ENCODE peak calls at places on chromosomes 7 and 10, in ten cellular contexts. N is H9, T is cardiac muscle cell, E is AG09309, G is fibroblast of pulmonary artery, J is IMR-90, U is upper lobe of right lung, S is MM.1S, L is HFFc6, Q is bronchial epithelial cell. V is an unnamed sample.

GRCh38 chr10:69780070-69780469 is 21.6 kb upstream of the COL13A1 start:
- DNase-seq in L (no peak), S (no peak), N (no peak), U (no peak), Q (no peak), G (no peak), E (no peak), J (no peak), T (no peak), V (no peak)

GRCh38 chr10:4181075-4181474 is 396.1 kb upstream of the KLF6 start:
- DNase-seq in Q (no peak), L (no peak), S (no peak), G (no peak), E (no peak), U (no peak), N (no peak), J (no peak), T (no peak), V (no peak)

GRCh38 chr10:22133640-22134624 is 83.9 kb downstream of the EBLN1 start:
- DNase-seq in L (no peak), Q (no peak), G (peak), S (peak), T (peak), E (no peak), U (no peak), N (no peak), J (no peak), V (peak)

GRCh38 chr10:77320852-77321496 is 316.6 kb downstream of the KCNMA1 start:
- DNase-seq in L (peak), S (no peak), T (peak), N (no peak), Q (peak), G (peak), E (peak), J (peak), U (no peak), V (no peak)

GRCh38 chr10:100021322-100021721 is 11.6 kb upstream of the DNMBP start:
- DNase-seq in T (no peak), U (no peak), N (no peak), E (no peak), S (no peak), Q (no peak), J (no peak), G (no peak), L (no peak), V (no peak)

GRCh38 chr10:17238445-17239275 is 10.6 kb downstream of the VIM start:
- DNase-seq in S (no peak), U (no peak), Q (no peak), E (no peak), G (peak), J (peak), L (peak), T (peak), N (no peak), V (no peak)

GRCh38 chr7:4234498-4234855 is 447.6 kb upstream of the FOXK1 start:
- DNase-seq in U (no peak), S (no peak), E (no peak), T (no peak), N (no peak), L (no peak), Q (no peak), J (no peak), G (no peak), V (no peak)

GRCh38 chr10:3808689-3809199 is 23.7 kb upstream of the KLF6 start:
- DNase-seq in N (no peak), G (no peak), U (no peak), E (no peak), S (no peak), L (no peak), T (no peak), Q (no peak), J (no peak), V (no peak)

GRCh38 chr7:91777522-91777921 is 103.0 kb downstream of the MTERF1 start:
- DNase-seq in J (no peak), L (no peak), U (no peak), N (no peak), G (no peak), E (no peak), S (no peak), T (no peak), Q (no peak), V (no peak)

GRCh38 chr7:100428967-100429636 is 529 bp upstream of the MEPCE start:
- DNase-seq in S (peak), U (peak), N (peak), J (peak), G (peak), T (peak), L (peak), E (peak), Q (peak), V (peak)
- TF ChIP-seq CTCF in S (no peak), U (peak), N (no peak), J (no peak), G (no peak), T (no peak), L (peak), E (no peak), Q (no peak), V (no peak)

GRCh38 chr10:101617102-101617823 is 29.1 kb downstream of the DPCD start:
- DNase-seq in S (no peak), N (no peak), T (peak), J (no peak), G (no peak), U (no peak), Q (no peak), L (no peak), E (no peak), V (peak)
- TF ChIP-seq CTCF in S (no peak), N (peak), T (no peak), J (no peak), G (peak), U (no peak), Q (no peak), L (peak), E (no peak), V (no peak)

GRCh38 chr10:27448926-27449325 is 55.2 kb upstream of the RAB18 start:
- DNase-seq in Q (peak), T (peak), G (peak), S (no peak), E (peak), N (no peak), J (peak), L (peak), U (no peak), V (no peak)
- TF ChIP-seq CTCF in Q (no peak), T (no peak), G (no peak), S (no peak), E (no peak), N (no peak), J (no peak), L (no peak), U (no peak), V (no peak)

DNA sequence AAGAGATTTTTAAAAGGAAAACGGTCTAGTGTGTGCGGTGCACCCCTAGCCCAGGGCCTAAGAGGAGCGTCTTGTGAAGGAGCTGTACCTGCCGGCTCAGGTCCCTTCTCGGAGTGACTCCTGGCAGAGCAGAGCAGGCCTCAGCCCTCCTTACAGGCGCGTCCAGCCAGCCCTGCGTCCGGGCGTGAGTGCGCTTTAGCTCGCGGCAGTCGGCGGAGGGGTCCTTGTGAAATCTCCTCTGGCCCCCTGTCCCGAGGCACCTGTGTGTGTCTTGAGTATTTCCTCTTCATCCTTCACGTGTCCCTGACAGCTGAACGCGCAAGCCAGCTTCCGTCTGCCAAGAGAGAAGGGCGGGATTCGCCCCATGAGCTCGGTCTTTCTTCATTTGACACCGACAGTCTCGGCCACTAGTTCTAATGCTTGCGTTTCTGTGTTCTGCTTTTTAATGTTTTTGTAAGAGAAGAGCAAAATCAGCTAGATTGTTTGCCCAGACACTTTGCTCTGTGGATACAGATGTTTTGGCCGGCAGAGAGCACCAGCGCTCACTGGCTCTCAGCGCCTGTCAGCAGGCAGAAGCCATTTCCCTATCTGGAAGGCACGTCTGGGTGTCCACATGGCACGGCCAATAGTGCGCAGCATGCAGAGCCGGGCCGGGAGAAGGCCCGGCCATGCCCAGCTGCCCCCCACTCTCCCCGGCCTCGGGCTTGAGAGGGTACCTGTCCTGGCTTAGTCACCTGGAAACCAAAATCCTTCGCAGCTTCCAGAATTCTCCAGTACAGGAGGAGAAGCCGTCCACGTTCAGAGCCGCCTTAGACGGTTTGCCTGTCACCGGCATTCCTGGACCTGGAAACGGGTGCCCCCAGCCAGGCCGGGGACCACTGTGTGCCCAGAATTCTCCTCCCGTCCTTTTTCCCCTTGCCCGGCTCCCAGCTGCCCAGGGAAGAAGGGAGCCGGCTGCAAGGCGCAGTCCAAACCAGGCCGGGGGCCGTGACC is 7.0 kb downstream of the GET4 start:
- DNase-seq in L (no peak), Q (no peak), N (no peak), T (no peak), E (no peak), S (no peak), J (no peak), G (no peak), U (no peak), V (no peak)
- TF ChIP-seq CTCF in L (no peak), Q (peak), N (no peak), T (no peak), E (no peak), S (no peak), J (no peak), G (no peak), U (no peak), V (no peak)

GRCh38 chr7:52119537-52119936 is 802.9 kb upstream of the COBL start:
- DNase-seq in J (no peak), E (no peak), G (no peak), Q (no peak), U (no peak), S (no peak), N (peak), L (no peak), T (no peak), V (no peak)

GRCh38 chr7:52120908-52121307 is 804.3 kb upstream of the COBL start:
- DNase-seq in E (no peak), U (no peak), N (peak), J (no peak), T (no peak), Q (no peak), L (no peak), S (no peak), G (no peak), V (no peak)
- TF ChIP-seq CTCF in E (no peak), U (no peak), N (no peak), J (no peak), T (no peak), Q (no peak), L (no peak), S (no peak), G (no peak), V (no peak)

GRCh38 chr7:6430271-6430940 is 17.3 kb downstream of the DAGLB start:
- DNase-seq in J (peak), E (no peak), N (no peak), Q (peak), S (no peak), L (peak), U (no peak), T (peak), G (peak), V (no peak)
- TF ChIP-seq CTCF in J (peak), E (peak), N (peak), Q (no peak), S (no peak), L (peak), U (no peak), T (peak), G (peak), V (peak)